ENCODE peak calls at places on chromosomes 13 and 19, in five cellular contexts. B is colonic mucosa, I is IMR-90, X is osteoblast, K is uterus. O is an unnamed sample.

GRCh38 chr13:37561031-37561430 is 37.5 kb downstream of the POSTN start:
- DNase-seq in B (no peak), I (peak), X (no peak), K (no peak), O (no peak)

GRCh38 chr19:35229601-35230000 is 1.1 kb upstream of the FAM187B start:
- DNase-seq in B (no peak), I (no peak), X (no peak), K (no peak), O (no peak)

GRCh38 chr19:29487432-29487831 is 38.4 kb upstream of the VSTM2B start:
- DNase-seq in B (no peak), I (no peak), X (no peak), K (no peak), O (no peak)

GRCh38 chr13:106355866-106356265 is 179.6 kb downstream of the EFNB2 start:
- DNase-seq in B (no peak), I (no peak), X (no peak), K (no peak), O (no peak)

GRCh38 chr13:101529419-101529818 is 76.9 kb downstream of the ITGBL1 start:
- DNase-seq in B (no peak), I (peak), X (no peak), K (no peak), O (peak)

GRCh38 chr19:54109651-54110050 is 5.8 kb downstream of the TFPT start:
- DNase-seq in B (no peak), I (no peak), X (no peak), K (no peak), O (no peak)

GRCh38 chr13:111123649-111124048 is 8.5 kb downstream of the ARHGEF7 start:
- DNase-seq in B (no peak), I (no peak), X (no peak), K (no peak), O (no peak)

GRCh38 chr13:50401721-50402510 is 386.7 kb downstream of the KCNRG start:
- DNase-seq in B (no peak), I (peak), X (peak), K (no peak), O (peak)

GRCh38 chr19:39406656-39407393 is at the start of gene ZFP36:
- DNase-seq in B (peak), I (peak), X (peak), K (peak), O (peak)

DNA sequence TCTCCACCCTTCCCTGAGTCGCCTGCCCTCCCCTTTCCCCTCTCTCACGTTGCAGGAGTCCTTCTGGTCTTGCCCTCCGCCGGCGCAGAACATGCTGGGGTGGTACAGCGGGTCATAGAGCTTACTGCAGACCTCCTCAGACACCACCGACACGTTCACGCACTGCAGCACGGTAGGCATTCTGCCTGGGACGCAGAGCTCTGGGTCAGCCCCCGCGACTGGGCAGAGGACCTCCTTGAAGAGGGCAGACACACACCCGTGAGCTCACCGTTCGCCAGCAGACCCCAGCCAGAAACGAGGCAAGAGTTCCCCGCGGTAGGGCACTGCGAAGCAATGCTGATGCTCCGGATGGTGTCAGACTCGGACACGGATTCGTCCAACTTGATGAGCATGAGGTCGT is 2.9 kb downstream of the KLK4 start:
- DNase-seq in B (no peak), I (no peak), X (no peak), K (no peak), O (no peak)
- H3K27ac ChIP-seq in B (no peak), I (no peak), X (no peak), K (no peak), O (no peak)

GRCh38 chr13:60959427-60959826 is 456.2 kb downstream of the PCDH20 start:
- DNase-seq in B (no peak), I (no peak), X (no peak), K (no peak), O (no peak)

DNA sequence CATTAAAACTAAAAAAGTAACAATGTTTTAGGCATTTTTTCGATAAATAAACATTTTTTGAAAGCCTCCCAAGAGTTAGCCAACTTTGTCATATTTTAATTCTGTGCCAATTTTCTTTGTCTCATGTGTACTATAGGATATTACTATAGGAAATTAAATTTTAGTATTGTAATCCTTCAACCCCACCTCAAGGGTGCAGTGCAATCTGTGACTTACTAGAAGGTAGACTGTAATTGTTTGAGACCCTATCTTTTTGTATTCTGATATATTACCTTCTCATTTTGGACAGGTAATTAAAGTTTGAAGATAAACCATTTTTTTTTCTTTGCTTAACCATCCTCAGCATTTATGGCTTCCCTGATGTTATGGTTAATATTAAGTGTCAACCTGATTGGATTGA is 457.8 kb downstream of the PCDH20 start:
- DNase-seq in B (no peak), I (no peak), X (no peak), K (no peak), O (no peak)
- TF ChIP-seq CTCF in B (no peak), I (no peak), X (no peak), K (no peak), O (no peak)

DNA sequence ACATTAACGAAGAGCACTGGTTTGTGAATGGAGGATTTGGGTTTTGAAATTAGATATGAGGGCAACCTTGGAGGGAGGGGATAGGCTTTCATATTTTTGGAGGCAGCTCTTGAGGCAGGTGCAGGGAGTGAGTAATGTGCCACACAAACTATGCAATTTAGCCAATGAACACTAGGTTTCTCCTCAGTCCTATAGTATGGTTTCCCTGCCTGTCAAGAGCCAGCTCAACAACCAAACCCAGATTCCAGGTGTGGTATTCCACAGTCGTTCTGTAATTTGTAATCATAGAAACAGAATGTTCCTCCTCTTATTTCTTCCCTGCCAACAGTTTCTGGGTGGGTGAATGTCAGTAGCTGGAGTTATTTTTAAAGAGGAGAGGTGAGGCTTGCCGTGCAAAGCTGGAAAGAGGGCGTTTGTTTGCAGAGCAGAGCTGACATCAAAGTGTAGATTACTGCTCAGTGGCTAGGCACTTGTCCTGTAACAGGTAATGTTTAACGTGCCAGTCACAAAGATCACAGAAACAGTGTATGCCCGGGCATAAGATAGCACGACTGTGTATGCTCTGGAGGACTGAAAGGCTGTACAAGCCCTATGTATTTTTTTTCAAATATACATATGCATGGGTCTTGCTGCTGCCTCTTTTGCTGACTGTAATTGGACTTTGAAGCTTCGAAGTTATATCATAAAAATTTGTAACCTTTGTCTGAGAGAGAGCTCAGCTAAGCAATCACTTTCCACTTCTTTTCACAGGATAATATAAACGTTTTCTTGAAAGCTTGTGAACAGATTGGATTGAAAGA is 124.3 kb downstream of the LMO7 start:
- DNase-seq in B (peak), I (peak), X (peak), K (no peak), O (no peak)
- H3K27ac ChIP-seq in B (peak), I (peak), X (peak), K (no peak), O (no peak)

GRCh38 chr13:51432576-51432975 is 20.3 kb downstream of the INTS6 start:
- DNase-seq in B (no peak), I (no peak), X (no peak), K (no peak), O (no peak)

GRCh38 chr13:51435002-51435578 is 17.7 kb downstream of the INTS6 start:
- DNase-seq in B (no peak), I (peak), X (no peak), K (no peak), O (no peak)

GRCh38 chr13:51437550-51438127 is 15.2 kb downstream of the INTS6 start:
- DNase-seq in B (no peak), I (no peak), X (no peak), K (no peak), O (no peak)
- TF ChIP-seq CTCF in B (no peak), I (no peak), X (no peak), K (no peak), O (no peak)

GRCh38 chr13:44111701-44112100 is 232.0 kb downstream of the LACC1 start:
- DNase-seq in B (no peak), I (no peak), X (no peak), K (no peak), O (no peak)

GRCh38 chr13:44117351-44117750 is 237.6 kb downstream of the LACC1 start:
- DNase-seq in B (no peak), I (peak), X (no peak), K (no peak), O (no peak)

GRCh38 chr13:44112700-44113329 is 233.1 kb downstream of the LACC1 start:
- DNase-seq in B (no peak), I (no peak), X (no peak), K (no peak), O (no peak)

GRCh38 chr13:44120814-44121505 is 241.3 kb downstream of the LACC1 start:
- DNase-seq in B (no peak), I (no peak), X (no peak), K (no peak), O (no peak)

GRCh38 chr13:44116562-44117315 is 237.0 kb downstream of the LACC1 start:
- DNase-seq in B (no peak), I (peak), X (no peak), K (no peak), O (no peak)
- H3K27ac ChIP-seq in B (no peak), I (peak), X (no peak), K (peak), O (no peak)

DNA sequence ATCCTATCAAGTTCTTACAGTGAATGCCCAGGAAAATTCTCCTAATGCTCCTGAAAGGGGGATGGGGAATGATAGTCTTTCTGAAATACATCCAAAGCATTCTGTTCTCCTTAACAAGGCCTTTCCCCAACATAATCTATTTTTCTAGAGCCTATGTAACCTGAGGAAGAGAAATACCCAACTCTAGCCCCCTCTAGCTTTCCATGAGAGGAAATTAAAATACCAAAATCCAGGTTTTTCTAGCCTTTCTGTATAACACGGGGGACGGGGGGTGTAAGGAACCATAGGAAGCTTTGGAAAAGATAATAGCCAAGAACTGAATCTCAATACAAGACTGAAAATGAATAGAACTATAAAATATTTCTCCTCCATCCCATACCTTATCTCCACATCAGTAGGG is 815.9 kb downstream of the SLITRK6 start:
- DNase-seq in B (no peak), I (no peak), X (no peak), K (no peak), O (no peak)
- TF ChIP-seq CTCF in B (no peak), I (no peak), X (no peak), K (no peak), O (no peak)

DNA sequence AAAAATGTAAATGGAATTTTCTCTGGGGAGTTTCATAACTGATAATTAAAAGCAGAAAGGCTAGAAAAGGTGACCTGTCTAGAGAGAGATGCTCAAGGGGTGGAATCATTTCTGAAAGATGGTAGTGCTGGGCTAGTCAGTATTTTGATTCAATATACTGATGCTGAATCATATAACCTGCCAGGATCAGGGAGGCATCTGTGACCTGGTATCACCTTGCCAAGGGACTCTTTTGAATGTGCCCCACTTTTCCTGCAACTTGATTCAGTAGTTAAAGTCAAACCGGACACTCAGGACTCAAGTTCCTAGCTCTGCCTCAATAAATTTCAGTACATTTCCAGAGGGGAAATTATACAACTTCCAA is 15.8 kb downstream of the LCP1 start:
- DNase-seq in B (no peak), I (no peak), X (no peak), K (no peak), O (no peak)
- H3K27ac ChIP-seq in B (no peak), I (no peak), X (no peak), K (no peak), O (no peak)

DNA sequence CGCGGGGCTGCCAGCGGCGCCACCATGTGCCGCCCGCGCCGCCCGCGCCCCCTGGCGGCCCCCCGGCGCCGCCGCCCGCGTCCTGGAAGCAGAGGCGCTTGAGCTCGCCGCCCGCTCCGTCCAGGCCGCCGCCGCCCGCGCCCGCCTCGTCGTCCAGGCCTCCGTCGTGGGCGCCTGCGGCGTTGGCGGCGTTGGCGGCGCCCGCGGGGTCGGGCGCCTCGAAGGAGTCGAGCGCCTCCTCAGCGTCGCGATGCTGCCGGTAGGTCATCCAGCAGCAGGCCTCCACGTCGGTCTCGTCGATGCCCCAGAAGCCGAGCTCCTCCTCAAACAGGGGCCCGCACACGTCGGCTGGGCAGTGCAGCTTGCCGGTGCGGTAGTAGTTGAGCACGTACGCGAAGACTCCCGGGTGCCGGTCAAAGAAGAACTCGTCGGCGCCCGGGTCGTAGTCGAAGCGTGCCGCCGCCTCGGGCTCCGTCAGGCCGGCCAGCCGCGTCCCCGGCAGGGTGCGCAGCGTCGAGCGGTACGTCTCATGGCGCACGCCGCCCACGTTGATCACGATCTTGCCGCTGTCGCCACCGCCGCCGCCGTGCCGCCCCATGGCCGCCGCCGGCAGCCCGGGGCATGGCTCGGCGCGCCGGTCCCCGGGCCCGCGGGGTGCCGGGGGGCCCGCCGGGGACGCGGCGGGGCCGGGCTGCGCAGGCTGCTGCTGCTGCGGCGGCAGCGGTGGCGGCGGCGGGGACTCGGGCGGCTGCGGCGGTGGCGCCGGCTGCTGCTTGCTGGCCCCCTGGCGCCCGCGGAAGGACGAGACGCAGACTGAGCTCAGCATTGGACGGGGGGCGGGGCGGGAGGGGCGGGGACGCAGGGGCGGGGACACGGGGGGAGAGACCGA is 676 bp downstream of the KCNC3 start:
- DNase-seq in B (no peak), I (no peak), X (peak), K (no peak), O (no peak)
- TF ChIP-seq CTCF in B (no peak), I (no peak), X (no peak), K (no peak), O (peak)